ENCODE peak calls at places on chromosomes 7 and 10, in seven cellular contexts. E, N, Q, J, H, S and C are unnamed samples. For H3K27me3, the result is how much of the 10 kb centered on the place peaks cover.

GRCh38 chr10:97766996-97767924 is 4.5 kb downstream of the SFRP5 start:
- DNase-seq in J (no peak), S (no peak), E (no peak), Q (no peak), N (no peak), H (no peak), C (no peak)

GRCh38 chr10:52314822-52315552 is 906 bp downstream of the DKK1 start:
- DNase-seq in J (no peak), N (no peak), E (no peak), S (peak), H (no peak), Q (no peak), C (no peak)

GRCh38 chr7:148535227-148535626 is 55.3 kb upstream of the C7orf33 start:
- DNase-seq in J (no peak), S (peak), H (no peak), Q (no peak), E (no peak), N (no peak), C (no peak)

GRCh38 chr10:3330687-3331086 is 158.1 kb upstream of the PITRM1 start:
- DNase-seq in J (no peak), Q (no peak), H (no peak), N (no peak), E (no peak), S (no peak), C (no peak)

GRCh38 chr7:47444376-47445098 is 137.4 kb downstream of the TNS3 start:
- DNase-seq in J (no peak), N (no peak), E (no peak), S (peak), Q (no peak), H (peak), C (no peak)

GRCh38 chr10:58179238-58179637 is 88.5 kb downstream of the IPMK start:
- DNase-seq in S (no peak), H (no peak), N (no peak), Q (no peak), J (no peak), E (no peak), C (no peak)

GRCh38 chr7:119694506-119694905 is 578.5 kb upstream of the KCND2 start:
- DNase-seq in N (no peak), J (no peak), E (no peak), Q (no peak), S (no peak), H (no peak), C (no peak)

GRCh38 chr7:151629873-151630272 is 110.2 kb upstream of the RHEB start:
- DNase-seq in Q (no peak), H (no peak), J (no peak), N (no peak), E (no peak), S (no peak), C (no peak)

GRCh38 chr7:35430547-35431153 is 176.8 kb upstream of the TBX20 start:
- DNase-seq in Q (peak), N (peak), H (peak), E (no peak), S (no peak), J (peak), C (peak)

GRCh38 chr10:104076743-104077160 is 8.9 kb downstream of the COL17A1 start:
- DNase-seq in Q (no peak), J (no peak), S (no peak), N (no peak), H (no peak), E (no peak), C (peak)

GRCh38 chr7:19567011-19567410 is 141.8 kb downstream of the POLR1F start:
- DNase-seq in J (no peak), E (no peak), H (no peak), N (no peak), S (no peak), Q (no peak), C (no peak)

GRCh38 chr10:102919237-102919959 is 1.3 kb downstream of the CNNM2 start:
- DNase-seq in S (peak), H (peak), N (peak), Q (no peak), E (no peak), J (no peak), C (no peak)

GRCh38 chr10:119489572-119490326 is 52.8 kb downstream of the RGS10 start:
- DNase-seq in S (peak), Q (peak), H (peak), N (peak), E (no peak), J (peak), C (peak)

GRCh38 chr10:32054087-32054486 is 2.1 kb downstream of the KIF5B start:
- DNase-seq in S (no peak), N (no peak), Q (no peak), J (no peak), E (no peak), H (peak), C (no peak)

GRCh38 chr10:100509241-100509640 is 10.4 kb downstream of the SEC31B start:
- DNase-seq in J (no peak), S (no peak), E (no peak), Q (no peak), N (no peak), H (no peak), C (no peak)

GRCh38 chr10:2230478-2230877 is 493.2 kb upstream of the ADARB2 start:
- DNase-seq in E (no peak), N (no peak), H (no peak), S (no peak), J (no peak), Q (no peak), C (no peak)

GRCh38 chr10:95832216-95833037 is 75.3 kb upstream of the CC2D2B start:
- DNase-seq in Q (no peak), H (no peak), J (no peak), N (no peak), S (no peak), E (peak), C (no peak)

GRCh38 chr7:108436906-108437305 is 19.3 kb downstream of the NRCAM start:
- DNase-seq in Q (no peak), J (no peak), S (no peak), N (no peak), E (no peak), H (no peak), C (no peak)

GRCh38 chr7:77327932-77328628 is 88.1 kb downstream of the GSAP start:
- DNase-seq in Q (no peak), S (no peak), H (no peak), J (no peak), E (no peak), N (no peak), C (no peak)

GRCh38 chr7:94223375-94224084 is 171.2 kb upstream of the COL1A2 start:
- DNase-seq in N (peak), S (no peak), Q (peak), J (no peak), H (no peak), E (no peak), C (peak)

GRCh38 chr7:65554-65953 is 126.8 kb upstream of the FAM20C start:
- DNase-seq in Q (no peak), J (no peak), E (no peak), S (no peak), H (no peak), N (no peak), C (no peak)

GRCh38 chr7:20574784-20575757 is 40.4 kb upstream of the ABCB5 start:
- DNase-seq in N (no peak), Q (no peak), H (no peak), E (no peak), S (peak), J (no peak), C (no peak)

GRCh38 chr7:68581417-68581816 is 1016.9 kb upstream of the AUTS2 start:
- DNase-seq in H (no peak), N (no peak), J (no peak), S (no peak), E (no peak), Q (no peak), C (no peak)

GRCh38 chr10:104040862-104041789 is 44.6 kb downstream of the COL17A1 start:
- DNase-seq in Q (no peak), S (no peak), H (no peak), N (no peak), E (no peak), J (no peak), C (no peak)

GRCh38 chr7:117322741-117323584 is at the start of gene WNT2:
- DNase-seq in N (peak), E (no peak), Q (no peak), J (no peak), H (no peak), S (peak), C (no peak)

GRCh38 chr10:86049442-86049841 is 317.2 kb downstream of the GRID1 start:
- DNase-seq in S (no peak), N (no peak), H (no peak), E (no peak), Q (no peak), J (no peak), C (no peak)

GRCh38 chr10:106181491-106181890 is 983.0 kb downstream of the SORCS1 start:
- DNase-seq in N (no peak), Q (no peak), H (no peak), J (no peak), S (no peak), E (no peak), C (no peak)

GRCh38 chr7:5693529-5693928 is 87.9 kb downstream of the RNF216 start:
- DNase-seq in Q (no peak), J (no peak), S (no peak), H (peak), E (peak), N (no peak), C (no peak)

GRCh38 chr10:117408436-117409384 is 33.5 kb upstream of the PDZD8 start:
- DNase-seq in S (no peak), J (no peak), H (no peak), E (no peak), N (no peak), Q (no peak), C (no peak)

GRCh38 chr10:75959209-75959608 is 527.8 kb downstream of the LRMDA start:
- DNase-seq in H (peak), N (no peak), Q (peak), S (no peak), E (no peak), J (no peak), C (no peak)

GRCh38 chr7:98210513-98211220 is 572 bp upstream of the BHLHA15 start:
- DNase-seq in E (no peak), Q (no peak), J (no peak), N (peak), H (no peak), S (peak), C (no peak)

GRCh38 chr7:146366938-146367337 is 250.3 kb downstream of the CNTNAP2 start:
- DNase-seq in H (no peak), N (no peak), S (no peak), Q (no peak), E (no peak), J (no peak), C (no peak)

GRCh38 chr7:91527460-91527859 is 263.2 kb downstream of the FZD1 start:
- DNase-seq in N (no peak), J (peak), S (no peak), H (no peak), E (no peak), Q (no peak), C (no peak)

GRCh38 chr7:36514289-36515243 is 124.9 kb downstream of the ANLN start:
- DNase-seq in H (no peak), E (no peak), J (no peak), S (peak), Q (no peak), N (no peak), C (no peak)
- TF ChIP-seq YY1 in H (no peak), E (no peak), J (no peak), S (no peak), Q (no peak), N (no peak), C (no peak)

DNA sequence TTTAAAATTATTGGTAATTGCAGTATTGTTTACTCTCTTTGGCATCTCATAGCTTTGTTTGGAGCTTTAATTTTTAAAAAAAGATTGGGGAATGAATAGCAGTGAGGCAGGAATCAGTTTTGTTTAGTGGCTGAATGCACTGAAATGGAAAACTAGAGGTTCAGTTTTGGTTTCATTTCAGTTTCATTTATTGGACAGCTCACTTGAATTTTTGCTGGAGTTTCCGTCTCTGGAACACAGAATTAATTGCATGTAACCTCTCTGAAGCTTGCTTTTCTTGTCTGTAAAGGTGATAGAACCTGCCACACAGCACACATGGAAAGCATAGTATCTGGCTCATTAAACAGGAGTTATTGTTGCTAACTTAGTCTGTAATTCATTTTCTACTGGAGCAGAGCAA is 7.2 kb downstream of the GRM8 start:
- DNase-seq in J (no peak), S (no peak), N (no peak), H (no peak), Q (no peak), E (no peak), C (no peak)
- H3K27me3 ChIP-seq in J (under half), S (under half), N (under half), H (under half), Q (half or more), E (under half), C (under half)

GRCh38 chr10:30997536-30998252 is 34.0 kb downstream of the ZNF438 start:
- DNase-seq in S (no peak), Q (no peak), J (no peak), H (no peak), E (no peak), N (no peak), C (no peak)
- TF ChIP-seq YY1 in S (no peak), Q (no peak), J (no peak), H (no peak), E (peak), N (no peak), C (no peak)

GRCh38 chr7:101563933-101564777 is 64.9 kb downstream of the MYL10 start:
- DNase-seq in H (no peak), Q (no peak), S (no peak), N (no peak), J (no peak), E (no peak), C (no peak)
- H3K27me3 ChIP-seq in H (under half), Q (under half), S (under half), N (under half), J (under half), E (under half), C (under half)

GRCh38 chr7:44533301-44534055 is 7.7 kb downstream of the NPC1L1 start:
- DNase-seq in N (no peak), S (peak), Q (no peak), J (no peak), E (no peak), H (no peak), C (no peak)
- TF ChIP-seq YY1 in N (no peak), S (no peak), Q (no peak), J (no peak), E (no peak), H (no peak), C (no peak)

GRCh38 chr7:87599336-87599735 is 1.3 kb downstream of the ABCB1 start:
- DNase-seq in E (peak), J (no peak), H (peak), Q (no peak), S (peak), N (no peak), C (no peak)
- H3K27me3 ChIP-seq in E (under half), J (under half), H (under half), Q (under half), S (under half), N (under half), C (under half)

GRCh38 chr10:13715091-13715490 is 128.3 kb downstream of the PRPF18 start:
- DNase-seq in E (no peak), S (no peak), N (no peak), H (no peak), J (no peak), Q (no peak), C (no peak)

GRCh38 chr10:13711281-13711680 is 124.5 kb downstream of the PRPF18 start:
- DNase-seq in S (no peak), E (no peak), H (no peak), J (no peak), N (no peak), Q (no peak), C (no peak)

GRCh38 chr10:13709931-13710690 is 123.3 kb downstream of the PRPF18 start:
- DNase-seq in N (no peak), E (no peak), H (no peak), Q (no peak), J (no peak), S (no peak), C (no peak)

GRCh38 chr10:13716161-13717071 is 129.7 kb downstream of the PRPF18 start:
- DNase-seq in Q (no peak), N (no peak), S (peak), H (no peak), E (no peak), J (no peak), C (no peak)

GRCh38 chr10:13712799-13713581 is 126.2 kb downstream of the PRPF18 start:
- DNase-seq in S (no peak), Q (peak), E (peak), N (no peak), J (peak), H (no peak), C (no peak)
- TF ChIP-seq YY1 in S (peak), Q (no peak), E (no peak), N (no peak), J (no peak), H (no peak), C (no peak)

GRCh38 chr7:1430056-1430845 is 29.0 kb downstream of the MICALL2 start:
- DNase-seq in H (no peak), Q (no peak), E (no peak), J (no peak), S (no peak), N (no peak), C (no peak)
- H3K27me3 ChIP-seq in H (under half), Q (under half), E (under half), J (under half), S (under half), N (under half), C (under half)

GRCh38 chr10:77463967-77464745 is 173.5 kb downstream of the KCNMA1 start:
- DNase-seq in S (no peak), N (no peak), J (no peak), H (no peak), Q (no peak), E (no peak), C (no peak)
- TF ChIP-seq YY1 in S (no peak), N (no peak), J (no peak), H (no peak), Q (no peak), E (no peak), C (no peak)